ENCODE peak calls at places on chromosome 11, in ten cellular contexts. J is Peyer's patch, O is A673, N is ascending aorta, I is brain microvascular endothelial cell, K is adrenal gland, V is cardiac muscle cell, E is heart left ventricle, W is H7, Z is ovary. A is an unnamed sample. For H3K36me3, the result is how much of the 10 kb centered on the place peaks cover.

GRCh38 chr11:93849751-93850584 is 450 bp downstream of the VSTM5 start:
- DNase-seq in N (no peak), V (peak), K (peak), O (peak), E (peak), J (no peak), Z (no peak), I (no peak), W (peak), A (peak)

GRCh38 chr11:2715716-2716350 is 16.0 kb upstream of the KCNQ1OT1 start:
- DNase-seq in K (no peak), N (no peak), I (no peak), O (no peak), J (no peak), Z (no peak), V (no peak), W (no peak), E (no peak), A (no peak)

GRCh38 chr11:81071641-81072040 is 1630.8 kb upstream of the TENM4 start:
- DNase-seq in E (no peak), O (peak), J (no peak), V (no peak), Z (no peak), W (no peak), K (no peak), I (no peak), N (no peak), A (no peak)

GRCh38 chr11:131999084-131999483 is 628.7 kb downstream of the NTM start:
- DNase-seq in I (no peak), J (no peak), K (no peak), N (no peak), W (no peak), V (peak), O (peak), E (no peak), Z (no peak), A (no peak)

GRCh38 chr11:124310746-124311145 is 3.0 kb downstream of the OR8D1 start:
- DNase-seq in V (peak), O (no peak), E (no peak), N (no peak), K (no peak), J (no peak), Z (no peak), I (no peak), W (no peak), A (no peak)

GRCh38 chr11:113694390-113694789 is 11.7 kb downstream of the TMPRSS5 start:
- DNase-seq in J (no peak), K (no peak), O (no peak), E (no peak), V (no peak), N (no peak), I (no peak), W (no peak), Z (no peak), A (no peak)

GRCh38 chr11:65013692-65014145 is 241 bp upstream of the ARL2 start:
- DNase-seq in E (peak), J (peak), W (peak), N (peak), Z (peak), V (peak), I (peak), K (peak), O (peak), A (peak)

GRCh38 chr11:17003426-17003825 is 10.8 kb downstream of the PLEKHA7 start:
- DNase-seq in N (no peak), E (no peak), I (no peak), K (no peak), W (no peak), Z (no peak), J (no peak), O (no peak), V (no peak), A (no peak)

GRCh38 chr11:83007909-83008580 is 63.7 kb downstream of the RAB30 start:
- DNase-seq in I (peak), K (peak), N (no peak), W (no peak), V (peak), O (peak), Z (peak), E (peak), J (peak), A (peak)

GRCh38 chr11:121863126-121863525 is 252.9 kb downstream of the BLID start:
- DNase-seq in J (no peak), Z (no peak), O (no peak), I (no peak), N (no peak), E (no peak), W (no peak), V (no peak), K (no peak), A (no peak)

GRCh38 chr11:84817998-84818397 is 809.1 kb downstream of the DLG2 start:
- DNase-seq in Z (no peak), O (peak), N (no peak), W (no peak), I (peak), J (no peak), V (peak), K (no peak), E (no peak), A (no peak)

GRCh38 chr11:69630009-69630870 is 10.7 kb upstream of the CCND1 start:
- DNase-seq in V (no peak), K (no peak), N (no peak), Z (no peak), J (no peak), O (peak), W (peak), E (no peak), I (peak), A (no peak)

GRCh38 chr11:128226106-128226716 is 361.1 kb downstream of the ETS1 start:
- DNase-seq in J (no peak), E (no peak), V (no peak), Z (no peak), I (no peak), O (no peak), N (no peak), W (no peak), K (no peak), A (no peak)

GRCh38 chr11:84922212-84922805 is 704.8 kb downstream of the DLG2 start:
- DNase-seq in N (no peak), Z (no peak), V (no peak), O (peak), K (no peak), E (no peak), J (no peak), I (no peak), W (no peak), A (no peak)

GRCh38 chr11:86079421-86079820 is 10.5 kb upstream of the PICALM start:
- DNase-seq in Z (no peak), O (no peak), W (no peak), K (no peak), N (no peak), V (no peak), I (no peak), E (no peak), J (no peak), A (no peak)

DNA sequence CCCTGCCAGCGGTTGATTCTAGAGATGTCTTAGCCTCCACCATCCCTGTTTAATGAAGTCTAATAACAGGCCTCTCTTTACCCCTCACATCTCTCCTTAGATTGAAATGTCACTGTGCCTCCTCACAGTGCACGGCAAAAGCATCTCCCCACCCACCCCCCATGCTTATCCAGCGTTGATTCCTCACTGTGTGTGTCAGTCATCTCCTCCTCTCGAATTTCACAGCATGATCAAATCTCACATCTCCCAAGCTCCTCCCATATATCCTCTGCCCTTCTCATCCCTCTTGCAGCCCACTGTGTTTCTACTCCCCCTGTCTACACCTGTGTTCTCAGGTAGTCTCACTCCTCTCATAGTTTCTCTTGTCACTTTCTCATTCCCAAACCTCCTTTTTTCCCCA is 84.6 kb downstream of the DBX1 start:
- DNase-seq in Z (no peak), I (no peak), W (no peak), O (no peak), N (no peak), V (no peak), K (no peak), J (no peak), E (no peak), A (no peak)
- H3K36me3 ChIP-seq in Z (under half), I (under half), W (under half), O (under half), N (half or more), V (half or more), K (under half), J (under half), E (under half), A (under half)

DNA sequence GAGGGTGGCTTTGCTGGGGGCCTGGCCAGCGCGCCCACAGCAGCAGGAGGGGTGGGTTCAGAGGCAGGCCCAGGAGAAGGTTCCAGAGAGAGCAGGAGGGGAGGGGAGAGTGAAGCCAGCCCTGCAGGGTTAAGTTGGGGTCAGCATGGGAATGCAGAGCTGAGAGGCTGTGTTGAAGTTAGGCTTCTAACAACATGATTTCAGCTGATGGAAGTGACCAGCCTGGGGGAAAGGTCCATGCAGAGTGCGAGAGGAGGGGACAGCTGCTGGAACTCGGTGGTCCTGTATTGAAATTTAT is 35.9 kb downstream of the NADSYN1 start:
- DNase-seq in W (no peak), Z (no peak), J (no peak), N (no peak), K (no peak), O (no peak), E (no peak), I (no peak), V (no peak), A (no peak)
- H3K36me3 ChIP-seq in W (under half), Z (under half), J (under half), N (half or more), K (under half), O (under half), E (half or more), I (under half), V (under half), A (under half)

DNA sequence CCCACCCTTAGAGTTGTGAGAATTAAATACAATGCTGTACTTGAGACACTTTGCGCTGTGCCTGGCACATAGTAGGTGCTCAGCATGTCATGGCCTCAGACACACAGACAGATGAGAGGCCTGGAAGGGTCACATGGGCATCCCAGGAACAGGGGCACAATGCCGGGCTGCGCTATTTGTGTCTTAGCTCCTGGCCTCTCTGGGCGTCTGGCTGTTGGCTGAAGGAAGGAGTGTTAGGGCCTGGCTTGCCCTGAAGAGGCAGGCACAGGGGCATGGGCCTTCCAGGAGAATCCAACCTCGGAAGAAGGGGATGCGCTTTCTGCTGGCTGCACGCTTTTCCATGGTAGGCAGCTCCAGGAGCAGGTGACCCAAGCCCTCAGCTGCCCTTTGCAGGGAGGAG is 41.4 kb downstream of the ST14 start:
- DNase-seq in E (no peak), V (no peak), J (no peak), N (no peak), I (no peak), K (no peak), W (no peak), O (no peak), Z (no peak), A (no peak)
- H3K36me3 ChIP-seq in E (under half), V (under half), J (under half), N (under half), I (under half), K (under half), W (under half), O (under half), Z (under half), A (under half)

GRCh38 chr11:46410021-46410420 is 18.4 kb upstream of the CHRM4 start:
- DNase-seq in J (no peak), W (peak), O (peak), V (peak), Z (no peak), K (no peak), N (no peak), I (no peak), E (no peak), A (no peak)
- H3K36me3 ChIP-seq in J (under half), W (under half), O (under half), V (under half), Z (under half), K (half or more), N (half or more), I (under half), E (half or more), A (under half)

DNA sequence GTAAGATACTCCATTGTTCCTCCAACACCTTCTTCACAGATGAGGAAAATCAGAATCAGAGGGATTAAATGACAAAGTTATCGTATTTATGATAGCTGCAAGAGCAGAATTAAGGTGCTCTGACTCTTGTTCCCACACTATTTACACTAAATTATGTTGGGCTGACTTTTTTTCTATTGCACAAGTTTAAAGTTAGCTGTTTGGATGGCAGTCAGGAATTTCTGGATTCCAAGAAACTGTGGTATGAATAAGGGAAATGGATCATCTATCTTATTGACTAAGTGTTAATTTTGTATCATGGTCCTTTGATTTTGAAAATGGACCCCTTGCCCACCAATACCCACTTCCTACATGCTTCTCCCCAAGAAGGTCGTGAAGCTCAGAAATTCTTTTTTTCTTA is 19.9 kb upstream of the APOA1 start:
- DNase-seq in V (peak), E (no peak), O (no peak), J (no peak), Z (no peak), N (no peak), W (no peak), I (no peak), K (no peak), A (no peak)
- H3K36me3 ChIP-seq in V (under half), E (half or more), O (half or more), J (under half), Z (under half), N (under half), W (under half), I (under half), K (half or more), A (under half)

GRCh38 chr11:61806785-61807184 is 10.0 kb downstream of the FADS1 start:
- DNase-seq in V (no peak), I (no peak), N (no peak), J (no peak), W (no peak), E (no peak), O (no peak), K (no peak), Z (no peak), A (no peak)
- H3K36me3 ChIP-seq in V (half or more), I (half or more), N (half or more), J (under half), W (half or more), E (half or more), O (half or more), K (half or more), Z (under half), A (under half)

GRCh38 chr11:47784785-47785381 is 17.7 kb upstream of the FNBP4 start:
- DNase-seq in N (no peak), E (no peak), K (no peak), Z (no peak), V (no peak), W (no peak), O (no peak), J (no peak), I (no peak), A (no peak)
- H3K36me3 ChIP-seq in N (half or more), E (half or more), K (half or more), Z (under half), V (under half), W (under half), O (half or more), J (under half), I (under half), A (under half)

GRCh38 chr11:134244593-134244992 is 8.6 kb downstream of the THYN1 start:
- DNase-seq in W (peak), Z (no peak), O (peak), I (no peak), J (no peak), E (no peak), V (peak), N (no peak), K (no peak), A (peak)
- H3K36me3 ChIP-seq in W (under half), Z (under half), O (half or more), I (under half), J (under half), E (half or more), V (under half), N (half or more), K (half or more), A (under half)